ENCODE peak calls at places on chromosomes 3 and 15, in seven cellular contexts. G is fibroblast of the aortic adventitia; A is natural killer cell treated with Interleukin-12 subunit alpha and Interleukin-12 subunit beta and Interleukin-15 and Interleukin-18, amount 100 ng/mL, for 72 hours; D is K562; Y is GM18507; N is nephron progenitor cell; H is activated CD4-positive, alpha-beta T cell treated with anti-CD3 and anti-CD28 coated beads, Interleukin-2, amount 50 U/mL, for 4 hours. X is an unnamed sample.

GRCh38 chr3:120272294-120272693 is 12.7 kb downstream of the GPR156 start:
- DNase-seq in G (no peak), A (no peak), D (no peak), Y (no peak), N (no peak), H (no peak), X (no peak)

GRCh38 chr15:25802285-25802830 is 60.8 kb downstream of the ATP10A start:
- DNase-seq in G (no peak), A (no peak), D (no peak), Y (no peak), N (no peak), H (no peak), X (no peak)

GRCh38 chr3:151579571-151580270 is 118.9 kb upstream of the IGSF10 start:
- DNase-seq in G (peak; percentile 93), A (no peak), D (peak; percentile 26), Y (no peak), N (no peak), H (no peak), X (no peak)

GRCh38 chr3:64031540-64032533 is 8.5 kb upstream of the PSMD6 start:
- DNase-seq in G (no peak), A (no peak), D (no peak), Y (no peak), N (no peak), H (no peak), X (no peak)

GRCh38 chr15:25643120-25643519 is 204.3 kb upstream of the UBE3A start:
- DNase-seq in G (no peak), A (no peak), D (no peak), Y (no peak), N (no peak), H (no peak), X (no peak)

GRCh38 chr3:24315991-24316390 is 178.7 kb downstream of the THRB start:
- DNase-seq in G (peak; percentile 56), A (no peak), D (no peak), Y (no peak), N (no peak), H (no peak), X (no peak)

GRCh38 chr3:190617185-190617584 is 103.3 kb downstream of the IL1RAP start:
- DNase-seq in G (no peak), A (no peak), D (no peak), Y (no peak), N (no peak), H (no peak), X (peak; percentile 44)

GRCh38 chr15:75178171-75178937 is 23.3 kb upstream of the C15orf39 start:
- DNase-seq in G (no peak), A (peak; percentile 61), D (peak; percentile 81), Y (no peak), N (peak; percentile 68), H (no peak), X (peak; percentile 79)

GRCh38 chr3:111776844-111777483 is 82.1 kb upstream of the PHLDB2 start:
- DNase-seq in G (peak; percentile 53), A (no peak), D (no peak), Y (no peak), N (no peak), H (no peak), X (no peak)

GRCh38 chr3:46130631-46131310 is 77.3 kb downstream of the CCR1 start:
- DNase-seq in G (no peak), A (no peak), D (no peak), Y (no peak), N (no peak), H (no peak), X (no peak)

GRCh38 chr15:41990243-41990605 is 17.9 kb upstream of the EHD4 start:
- DNase-seq in G (no peak), A (no peak), D (no peak), Y (no peak), N (no peak), H (no peak), X (no peak)

GRCh38 chr3:75035146-75035545 is 420.7 kb upstream of the CNTN3 start:
- DNase-seq in G (no peak), A (no peak), D (no peak), Y (no peak), N (no peak), H (no peak), X (no peak)

GRCh38 chr3:187616307-187616939 is 53.8 kb downstream of the SST start:
- DNase-seq in G (peak; percentile 69), A (no peak), D (peak; percentile 63), Y (peak; percentile 3), N (peak; percentile 61), H (peak; percentile 34), X (peak; percentile 70)

GRCh38 chr15:101657968-101658784 is 6.0 kb upstream of the TM2D3 start:
- DNase-seq in G (no peak), A (no peak), D (peak; percentile 70), Y (no peak), N (no peak), H (no peak), X (peak; percentile 51)